ENCODE peak calls at places on chromosomes 5 and 9, in eight cellular contexts. A is RWPE1, S is progenitor cell of endocrine pancreas, I is nephron progenitor cell, M is foreskin fibroblast, E is left ventricle myocardium inferior, B is HFFc6, F is AG10803. P is an unnamed sample.

GRCh38 chr5:149143470-149143869 is 2.2 kb downstream of the ABLIM3 start:
- DNase-seq in A (no peak), S (no peak), I (no peak), M (peak; percentile 72), E (no peak), B (peak; percentile 81), F (peak; percentile 86), P (no peak)

GRCh38 chr9:91433180-91433579 is 9.5 kb upstream of the NFIL3 start:
- DNase-seq in A (peak; percentile 92), S (no peak), I (no peak), M (peak; percentile 95), E (no peak), B (peak; percentile 93), F (peak; percentile 93), P (peak; percentile 89)

GRCh38 chr9:114002986-114003740 is 74.9 kb downstream of the AMBP start:
- DNase-seq in A (no peak), S (no peak), I (no peak), M (peak; percentile 36), E (no peak), B (no peak), F (no peak), P (no peak)

GRCh38 chr5:167579701-167580045 is 711.8 kb upstream of the WWC1 start:
- DNase-seq in A (no peak), S (no peak), I (no peak), M (peak; percentile 15), E (no peak), B (peak; percentile 8), F (no peak), P (no peak)

GRCh38 chr9:133477461-133477860 is 1.4 kb downstream of the SLC2A6 start:
- DNase-seq in A (no peak), S (no peak), I (no peak), M (no peak), E (no peak), B (no peak), F (no peak), P (no peak)

GRCh38 chr5:10679336-10679988 is 81.6 kb downstream of the DAP start:
- DNase-seq in A (no peak), S (no peak), I (no peak), M (no peak), E (no peak), B (no peak), F (no peak), P (no peak)

GRCh38 chr9:133677126-133678010 is 41.2 kb downstream of the DBH start:
- DNase-seq in A (no peak), S (no peak), I (no peak), M (no peak), E (peak; percentile 8), B (no peak), F (no peak), P (no peak)

GRCh38 chr5:6393596-6394194 is 15.3 kb upstream of the MED10 start:
- DNase-seq in A (no peak), S (no peak), I (no peak), M (no peak), E (no peak), B (no peak), F (no peak), P (no peak)

GRCh38 chr5:93055971-93056370 is 525.0 kb downstream of the NR2F1-AS1 start:
- DNase-seq in A (no peak), S (no peak), I (no peak), M (no peak), E (no peak), B (no peak), F (no peak), P (no peak)

GRCh38 chr9:130957451-130958203 is 18.6 kb upstream of the FIBCD1 start:
- DNase-seq in A (no peak), S (no peak), I (no peak), M (no peak), E (no peak), B (no peak), F (no peak), P (no peak)

GRCh38 chr5:146340260-146341081 is 1.8 kb downstream of the POU4F3 start:
- DNase-seq in A (peak; percentile 72), S (peak; percentile 70), I (peak; percentile 92), M (peak; percentile 82), E (peak; percentile 60), B (peak; percentile 32), F (peak; percentile 48), P (peak; percentile 18)

GRCh38 chr5:146337264-146337904 is 1.3 kb upstream of the POU4F3 start:
- DNase-seq in A (no peak), S (no peak), I (no peak), M (no peak), E (no peak), B (no peak), F (no peak), P (no peak)

GRCh38 chr5:146339715-146340259 is 1.1 kb downstream of the POU4F3 start:
- DNase-seq in A (no peak), S (no peak), I (no peak), M (no peak), E (no peak), B (no peak), F (no peak), P (no peak)

GRCh38 chr5:146337928-146338327 is 711 bp upstream of the POU4F3 start:
- DNase-seq in A (no peak), S (no peak), I (no peak), M (no peak), E (no peak), B (no peak), F (no peak), P (no peak)

DNA sequence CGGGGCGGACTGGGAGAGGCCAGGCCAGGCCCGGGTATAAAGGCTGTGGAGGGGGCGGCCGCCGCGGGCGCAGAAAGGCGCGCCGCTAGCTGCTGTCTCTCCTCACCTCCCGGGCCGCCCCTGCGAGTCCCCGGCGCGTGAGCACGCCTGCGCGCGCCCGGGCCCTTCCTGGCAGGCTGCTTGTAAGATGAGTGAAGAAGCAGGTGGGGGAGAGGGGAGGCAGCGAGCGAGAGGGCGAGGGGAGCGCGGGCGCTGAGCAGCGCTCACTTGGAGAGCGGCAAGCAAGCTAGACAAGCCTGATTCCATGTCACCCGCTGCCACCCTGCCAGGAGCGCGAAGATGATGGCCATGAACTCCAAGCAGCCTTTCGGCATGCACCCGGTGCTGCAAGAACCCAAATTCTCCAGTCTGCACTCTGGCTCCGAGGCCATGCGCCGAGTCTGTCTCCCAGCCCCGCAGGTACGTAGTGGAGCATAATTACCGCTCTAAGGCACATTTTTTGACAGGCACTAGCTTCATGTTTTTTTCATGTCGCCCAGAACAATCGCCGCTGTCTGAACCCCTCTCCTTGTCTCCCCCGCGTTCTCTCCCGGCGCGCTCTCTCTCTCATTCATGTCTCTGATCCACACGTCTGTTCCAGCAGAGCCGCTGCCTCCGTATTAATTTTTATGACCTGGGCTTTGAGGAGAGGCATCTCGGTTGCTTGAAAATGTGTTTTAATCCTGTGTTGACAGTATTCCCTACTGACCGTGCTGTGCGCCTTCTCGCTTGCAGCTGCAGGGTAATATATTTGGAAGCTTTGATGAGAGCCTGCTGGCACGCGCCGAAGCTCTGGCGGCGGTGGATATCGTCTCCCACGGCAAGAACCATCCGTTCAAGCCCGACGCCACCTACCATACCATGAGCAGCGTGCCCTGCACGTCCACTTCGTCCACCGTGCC is at the start of gene POU4F3:
- DNase-seq in A (no peak), S (no peak), I (peak; percentile 58), M (no peak), E (no peak), B (no peak), F (no peak), P (no peak)
- TF ChIP-seq CTCF in A (no peak), S (no peak), I (no peak), M (no peak), E (no peak), B (no peak), F (no peak), P (no peak)

GRCh38 chr5:140076788-140077187 is 33.7 kb upstream of the NRG2 start:
- DNase-seq in A (no peak), S (no peak), I (no peak), M (no peak), E (no peak), B (no peak), F (no peak), P (no peak)

GRCh38 chr5:140072812-140073211 is 29.7 kb upstream of the NRG2 start:
- DNase-seq in A (no peak), S (no peak), I (no peak), M (no peak), E (no peak), B (no peak), F (no peak), P (no peak)

GRCh38 chr5:140075371-140075770 is 32.3 kb upstream of the NRG2 start:
- DNase-seq in A (peak; percentile 44), S (no peak), I (no peak), M (peak; percentile 32), E (no peak), B (peak; percentile 25), F (peak; percentile 44), P (no peak)

GRCh38 chr5:140076142-140076541 is 33.0 kb upstream of the NRG2 start:
- DNase-seq in A (no peak), S (no peak), I (no peak), M (no peak), E (no peak), B (no peak), F (no peak), P (no peak)

DNA sequence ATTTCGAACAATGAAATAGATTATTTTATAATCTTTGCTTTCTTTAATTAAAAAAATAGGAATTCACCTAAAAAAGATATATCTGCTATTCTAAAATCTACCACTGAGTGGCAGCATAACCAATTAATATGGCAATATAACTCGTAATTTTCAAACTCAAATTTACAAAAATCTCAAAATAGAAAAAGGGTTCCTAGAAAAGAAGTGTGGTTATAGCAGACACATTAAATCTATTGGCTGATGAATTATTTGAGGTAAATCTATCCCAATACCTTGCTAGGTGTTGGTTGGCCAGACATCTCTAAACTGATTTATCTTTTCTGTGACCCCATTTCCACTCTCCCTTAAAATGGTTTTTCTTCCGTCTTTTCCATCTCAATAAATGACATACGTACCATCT is 30.2 kb upstream of the NRG2 start:
- DNase-seq in A (peak; percentile 45), S (no peak), I (no peak), M (peak; percentile 38), E (no peak), B (peak; percentile 8), F (peak; percentile 22), P (no peak)
- TF ChIP-seq CTCF in A (peak; percentile 78), S (peak; percentile 77), I (peak; percentile 82), M (peak; percentile 21), E (peak; percentile 78), B (peak; percentile 89), F (peak; percentile 68), P (peak; percentile 47)

GRCh38 chr5:175378444-175379028 is 65.4 kb downstream of the DRD1 start:
- DNase-seq in A (peak; percentile 89), S (no peak), I (peak; percentile 20), M (no peak), E (no peak), B (peak; percentile 46), F (peak; percentile 34), P (no peak)
- TF ChIP-seq CTCF in A (no peak), S (no peak), I (no peak), M (no peak), E (no peak), B (no peak), F (no peak), P (no peak)

DNA sequence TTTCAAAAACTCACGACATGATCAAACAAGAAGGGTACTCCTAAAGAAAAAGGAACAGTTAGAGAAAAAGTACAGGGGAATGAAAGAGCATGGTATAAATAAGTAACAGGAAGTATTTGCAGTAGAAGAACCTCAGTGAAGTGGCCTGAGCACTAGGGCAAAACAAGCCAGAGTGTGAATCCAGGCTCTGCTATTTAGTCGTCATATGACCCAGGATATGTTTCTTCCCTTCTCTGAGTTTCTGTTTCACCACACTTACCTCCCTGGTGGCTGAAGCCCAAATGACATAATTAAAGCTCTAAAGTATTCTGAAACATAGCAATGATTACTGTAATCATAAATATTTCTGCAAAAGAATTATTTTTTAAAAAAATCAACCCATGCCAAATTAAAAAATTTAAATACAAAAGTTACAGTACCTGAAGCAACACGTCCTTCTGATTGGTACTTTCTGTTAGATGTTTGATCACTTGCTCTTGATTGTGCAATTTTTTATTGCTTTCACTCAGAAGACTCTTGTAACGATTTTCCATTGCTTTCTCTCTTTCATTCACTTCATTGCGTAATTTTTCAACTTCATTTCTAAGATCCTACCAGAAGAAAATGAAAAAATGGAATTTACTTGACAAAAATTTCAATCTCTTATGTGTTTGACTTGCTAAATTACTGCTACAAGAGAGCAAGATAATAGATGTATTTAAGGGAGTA is 88.9 kb downstream of the CDK5RAP2 start:
- DNase-seq in A (no peak), S (no peak), I (no peak), M (no peak), E (no peak), B (no peak), F (peak; percentile 53), P (no peak)
- TF ChIP-seq CTCF in A (no peak), S (no peak), I (no peak), M (no peak), E (no peak), B (no peak), F (peak; percentile 8), P (no peak)

P was measured in AG09319.